ENCODE peak calls at places on chromosomes 12 and 14, in four cellular contexts. A, I, D and Y are unnamed samples.
A peak's percentile ranks its signal among the peaks of the same experiment; 100 is the strongest.

GRCh38 chr12:47032644-47033043 is 46.8 kb upstream of the PCED1B start:
- DNase-seq in A (no peak), I (peak; percentile 22), D (no peak), Y (peak; percentile 66)

GRCh38 chr14:70987042-70987441 is 79.8 kb downstream of the PCNX1 start:
- DNase-seq in A (no peak), I (no peak), D (no peak), Y (no peak)

GRCh38 chr14:94930690-94931089 is 160.8 kb upstream of the GSC start:
- DNase-seq in A (no peak), I (no peak), D (no peak), Y (no peak)

GRCh38 chr12:127035011-127035879 is 1231.7 kb upstream of the TMEM132C start:
- DNase-seq in A (no peak), I (no peak), D (no peak), Y (no peak)

GRCh38 chr14:75547552-75548250 is 25.4 kb downstream of the BATF start:
- DNase-seq in A (no peak), I (no peak), D (no peak), Y (no peak)

GRCh38 chr12:54370218-54370730 is 6.0 kb upstream of the GPR84 start:
- DNase-seq in A (no peak), I (no peak), D (peak; percentile 66), Y (peak; percentile 78)

GRCh38 chr12:11727133-11727664 is 77.7 kb downstream of the ETV6 start:
- DNase-seq in A (no peak), I (peak; percentile 77), D (no peak), Y (no peak)

GRCh38 chr12:76820888-76821482 is 57.1 kb downstream of the ZDHHC17 start:
- DNase-seq in A (no peak), I (no peak), D (no peak), Y (peak; percentile 27)

GRCh38 chr14:50967104-50967503 is 22.8 kb upstream of the PYGL start:
- DNase-seq in A (no peak), I (no peak), D (no peak), Y (no peak)

GRCh38 chr12:130839770-130840355 is 813 bp upstream of the STX2 start:
- DNase-seq in A (no peak), I (no peak), D (no peak), Y (no peak)

GRCh38 chr12:2664721-2665577 is 129.8 kb upstream of the FKBP4 start:
- DNase-seq in A (no peak), I (no peak), D (no peak), Y (no peak)

GRCh38 chr12:34402228-34402898 is 380.1 kb downstream of the ALG10 start:
- DNase-seq in A (no peak), I (peak; percentile 14), D (peak; percentile 13), Y (no peak)

GRCh38 chr14:36057452-36058142 is 118.9 kb downstream of the PTCSC3 start:
- DNase-seq in A (no peak), I (no peak), D (no peak), Y (peak; percentile 28)

GRCh38 chr14:101073598-101073965 is 170.1 kb upstream of the RTL1 start:
- DNase-seq in A (peak; percentile 8), I (peak; percentile 17), D (no peak), Y (peak; percentile 21)

GRCh38 chr12:92478692-92479091 is 224.1 kb upstream of the PLEKHG7 start:
- DNase-seq in A (no peak), I (no peak), D (no peak), Y (peak; percentile 3)

GRCh38 chr14:61257469-61258057 is 23.6 kb downstream of the TMEM30B start:
- DNase-seq in A (no peak), I (no peak), D (no peak), Y (no peak)

GRCh38 chr12:50988051-50988450 is 35.7 kb downstream of the HIGD1C start:
- DNase-seq in A (no peak), I (no peak), D (no peak), Y (no peak)

GRCh38 chr14:98919431-98919830 is 352.6 kb downstream of the BCL11B start:
- DNase-seq in A (no peak), I (no peak), D (no peak), Y (no peak)

GRCh38 chr14:102798926-102799325 is 21.7 kb downstream of the TRAF3 start:
- DNase-seq in A (no peak), I (no peak), D (no peak), Y (no peak)